ENCODE peak calls at places on chromosomes 4 and X, in seven cellular contexts. One of them, this sample, is unnamed.

GRCh38 chrX:25600776-25601175 is 537.4 kb upstream of the MAGEB18 start:
- DNase-seq in mesothelial cell of epicardium: no peak
- DNase-seq in NCI-H1417: no peak
- DNase-seq in EH: no peak
- DNase-seq in cortex of kidney: no peak
- DNase-seq in upper lobe of right lung: no peak
- DNase-seq in anterior cingulate cortex: no peak
- DNase-seq in this sample: no peak

GRCh38 chr4:1771555-1772305 is 21.4 kb upstream of the FGFR3 start:
- DNase-seq in NCI-H1417: no peak
- DNase-seq in EH: no peak
- DNase-seq in cortex of kidney: no peak
- DNase-seq in mesothelial cell of epicardium: no peak
- DNase-seq in upper lobe of right lung: no peak
- DNase-seq in anterior cingulate cortex: no peak
- DNase-seq in this sample: no peak

GRCh38 chr4:7336732-7337131 is 98.0 kb downstream of the PSAPL1 start:
- DNase-seq in anterior cingulate cortex: no peak
- DNase-seq in NCI-H1417: no peak
- DNase-seq in cortex of kidney: no peak
- DNase-seq in EH: no peak
- DNase-seq in upper lobe of right lung: no peak
- DNase-seq in mesothelial cell of epicardium: no peak
- DNase-seq in this sample: no peak

GRCh38 chr4:2933566-2934076 is 29.6 kb downstream of the NOP14 start:
- DNase-seq in NCI-H1417: no peak
- DNase-seq in upper lobe of right lung: no peak
- DNase-seq in mesothelial cell of epicardium: no peak
- DNase-seq in cortex of kidney: no peak
- DNase-seq in EH: peak; percentile 18
- DNase-seq in anterior cingulate cortex: no peak
- DNase-seq in this sample: no peak

GRCh38 chrX:87621697-87622096 is 104.1 kb downstream of the KLHL4 start:
- DNase-seq in anterior cingulate cortex: no peak
- DNase-seq in upper lobe of right lung: no peak
- DNase-seq in mesothelial cell of epicardium: no peak
- DNase-seq in cortex of kidney: no peak
- DNase-seq in NCI-H1417: no peak
- DNase-seq in EH: no peak
- DNase-seq in this sample: no peak

GRCh38 chrX:39144323-39144722 is 343.1 kb downstream of the MID1IP1 start:
- DNase-seq in upper lobe of right lung: no peak
- DNase-seq in EH: no peak
- DNase-seq in anterior cingulate cortex: no peak
- DNase-seq in cortex of kidney: no peak
- DNase-seq in NCI-H1417: no peak
- DNase-seq in mesothelial cell of epicardium: no peak
- DNase-seq in this sample: no peak

GRCh38 chr4:123671633-123672404 is 275.2 kb downstream of the SPRY1 start:
- DNase-seq in cortex of kidney: no peak
- DNase-seq in NCI-H1417: no peak
- DNase-seq in upper lobe of right lung: no peak
- DNase-seq in anterior cingulate cortex: no peak
- DNase-seq in EH: no peak
- DNase-seq in mesothelial cell of epicardium: no peak
- DNase-seq in this sample: no peak

GRCh38 chr4:41727861-41728570 is 20.5 kb downstream of the PHOX2B start:
- DNase-seq in cortex of kidney: no peak
- DNase-seq in upper lobe of right lung: no peak
- DNase-seq in EH: no peak
- DNase-seq in mesothelial cell of epicardium: no peak
- DNase-seq in NCI-H1417: no peak
- DNase-seq in anterior cingulate cortex: no peak
- DNase-seq in this sample: no peak

GRCh38 chr4:40427138-40427537 is 92.0 kb downstream of the CHRNA9 start:
- DNase-seq in EH: no peak
- DNase-seq in mesothelial cell of epicardium: no peak
- DNase-seq in cortex of kidney: no peak
- DNase-seq in NCI-H1417: no peak
- DNase-seq in anterior cingulate cortex: no peak
- DNase-seq in upper lobe of right lung: no peak
- DNase-seq in this sample: no peak

GRCh38 chrX:137563681-137564651 is 2.0 kb upstream of the ZIC3 start:
- DNase-seq in mesothelial cell of epicardium: no peak
- DNase-seq in EH: no peak
- DNase-seq in cortex of kidney: no peak
- DNase-seq in anterior cingulate cortex: no peak
- DNase-seq in upper lobe of right lung: no peak
- DNase-seq in NCI-H1417: no peak
- DNase-seq in this sample: no peak

GRCh38 chrX:23727206-23727605 is 15.9 kb downstream of the ACOT9 start:
- DNase-seq in upper lobe of right lung: no peak
- DNase-seq in anterior cingulate cortex: no peak
- DNase-seq in cortex of kidney: no peak
- DNase-seq in EH: no peak
- DNase-seq in NCI-H1417: no peak
- DNase-seq in mesothelial cell of epicardium: no peak
- DNase-seq in this sample: no peak

GRCh38 chr4:168856312-168856711 is 153.7 kb downstream of the CBR4 start:
- DNase-seq in EH: peak; percentile 96
- DNase-seq in NCI-H1417: no peak
- DNase-seq in anterior cingulate cortex: no peak
- DNase-seq in cortex of kidney: no peak
- DNase-seq in mesothelial cell of epicardium: no peak
- DNase-seq in upper lobe of right lung: no peak
- DNase-seq in this sample: no peak

GRCh38 chr4:89072921-89073320 is 15.9 kb upstream of the FAM13A start:
- DNase-seq in upper lobe of right lung: no peak
- DNase-seq in EH: no peak
- DNase-seq in anterior cingulate cortex: no peak
- DNase-seq in NCI-H1417: no peak
- DNase-seq in cortex of kidney: no peak
- DNase-seq in mesothelial cell of epicardium: no peak
- DNase-seq in this sample: no peak

GRCh38 chr4:3521621-3522325 is 10.4 kb downstream of the LRPAP1 start:
- DNase-seq in mesothelial cell of epicardium: no peak
- DNase-seq in NCI-H1417: no peak
- DNase-seq in upper lobe of right lung: peak; percentile 58
- DNase-seq in EH: no peak
- DNase-seq in anterior cingulate cortex: no peak
- DNase-seq in cortex of kidney: no peak
- DNase-seq in this sample: no peak

GRCh38 chr4:133000012-133000411 is 149.1 kb upstream of the PCDH10 start:
- DNase-seq in upper lobe of right lung: no peak
- DNase-seq in mesothelial cell of epicardium: no peak
- DNase-seq in anterior cingulate cortex: no peak
- DNase-seq in NCI-H1417: no peak
- DNase-seq in EH: no peak
- DNase-seq in cortex of kidney: no peak
- DNase-seq in this sample: no peak

GRCh38 chr4:39975488-39976089 is 2.1 kb downstream of the PDS5A start:
- DNase-seq in anterior cingulate cortex: no peak
- DNase-seq in NCI-H1417: no peak
- DNase-seq in upper lobe of right lung: no peak
- DNase-seq in cortex of kidney: no peak
- DNase-seq in EH: peak; percentile 47
- DNase-seq in mesothelial cell of epicardium: no peak
- DNase-seq in this sample: no peak

GRCh38 chr4:94690851-94691254 is 66.9 kb upstream of the BMPR1B start:
- DNase-seq in NCI-H1417: no peak
- DNase-seq in upper lobe of right lung: no peak
- DNase-seq in EH: peak; percentile 87
- DNase-seq in cortex of kidney: no peak
- DNase-seq in anterior cingulate cortex: no peak
- DNase-seq in mesothelial cell of epicardium: no peak
- DNase-seq in this sample: no peak

GRCh38 chr4:6330384-6330767 is 60.7 kb downstream of the WFS1 start:
- DNase-seq in mesothelial cell of epicardium: no peak
- DNase-seq in cortex of kidney: no peak
- DNase-seq in anterior cingulate cortex: no peak
- DNase-seq in NCI-H1417: no peak
- DNase-seq in EH: no peak
- DNase-seq in upper lobe of right lung: no peak
- DNase-seq in this sample: no peak

GRCh38 chr4:90841676-90842075 is 714.5 kb downstream of the CCSER1 start:
- DNase-seq in anterior cingulate cortex: no peak
- DNase-seq in upper lobe of right lung: no peak
- DNase-seq in EH: no peak
- DNase-seq in NCI-H1417: no peak
- DNase-seq in mesothelial cell of epicardium: no peak
- DNase-seq in cortex of kidney: no peak
- DNase-seq in this sample: no peak

GRCh38 chr4:145881991-145882390 is 56.6 kb downstream of the ZNF827 start:
- DNase-seq in EH: no peak
- DNase-seq in anterior cingulate cortex: no peak
- DNase-seq in mesothelial cell of epicardium: no peak
- DNase-seq in cortex of kidney: no peak
- DNase-seq in upper lobe of right lung: peak; percentile 76
- DNase-seq in NCI-H1417: peak; percentile 27
- DNase-seq in this sample: peak; percentile 20

GRCh38 chrX:5775985-5776384 is 452.7 kb downstream of the NLGN4X start:
- DNase-seq in upper lobe of right lung: no peak
- DNase-seq in anterior cingulate cortex: no peak
- DNase-seq in EH: no peak
- DNase-seq in NCI-H1417: no peak
- DNase-seq in mesothelial cell of epicardium: no peak
- DNase-seq in cortex of kidney: no peak
- DNase-seq in this sample: no peak

GRCh38 chr4:40202474-40202873 is 5.6 kb downstream of the RHOH start:
- DNase-seq in mesothelial cell of epicardium: no peak
- DNase-seq in cortex of kidney: no peak
- DNase-seq in EH: no peak
- DNase-seq in anterior cingulate cortex: no peak
- DNase-seq in NCI-H1417: no peak
- DNase-seq in upper lobe of right lung: no peak
- DNase-seq in this sample: no peak

GRCh38 chr4:101977096-101977495 is 186.6 kb downstream of the BANK1 start:
- DNase-seq in mesothelial cell of epicardium: no peak
- DNase-seq in anterior cingulate cortex: no peak
- DNase-seq in EH: peak; percentile 99
- DNase-seq in cortex of kidney: no peak
- DNase-seq in upper lobe of right lung: no peak
- DNase-seq in NCI-H1417: no peak
- DNase-seq in this sample: no peak

GRCh38 chrX:15505104-15505503 is 4.5 kb downstream of the BMX start:
- DNase-seq in mesothelial cell of epicardium: no peak
- DNase-seq in EH: no peak
- DNase-seq in anterior cingulate cortex: no peak
- DNase-seq in NCI-H1417: no peak
- DNase-seq in cortex of kidney: no peak
- DNase-seq in upper lobe of right lung: no peak
- DNase-seq in this sample: no peak

GRCh38 chrX:79443121-79443520 is 76.0 kb upstream of the ITM2A start:
- DNase-seq in mesothelial cell of epicardium: no peak
- DNase-seq in EH: no peak
- DNase-seq in NCI-H1417: no peak
- DNase-seq in cortex of kidney: no peak
- DNase-seq in anterior cingulate cortex: no peak
- DNase-seq in upper lobe of right lung: no peak
- DNase-seq in this sample: no peak

GRCh38 chr4:48483006-48483776 is at the start of gene SLC10A4:
- DNase-seq in upper lobe of right lung: peak; percentile 68
- DNase-seq in NCI-H1417: peak; percentile 75
- DNase-seq in cortex of kidney: no peak
- DNase-seq in EH: no peak
- DNase-seq in mesothelial cell of epicardium: peak; percentile 64
- DNase-seq in anterior cingulate cortex: no peak
- DNase-seq in this sample: peak; percentile 78

GRCh38 chrX:151870603-151871002 is 42.1 kb upstream of the MAGEA4 start:
- DNase-seq in EH: peak; percentile 89
- DNase-seq in cortex of kidney: no peak
- DNase-seq in anterior cingulate cortex: no peak
- DNase-seq in mesothelial cell of epicardium: no peak
- DNase-seq in NCI-H1417: no peak
- DNase-seq in upper lobe of right lung: no peak
- DNase-seq in this sample: no peak

GRCh38 chr4:141395246-141395830 is 174.6 kb downstream of the ZNF330 start:
- DNase-seq in upper lobe of right lung: no peak
- DNase-seq in NCI-H1417: no peak
- DNase-seq in EH: no peak
- DNase-seq in cortex of kidney: no peak
- DNase-seq in anterior cingulate cortex: no peak
- DNase-seq in mesothelial cell of epicardium: no peak
- DNase-seq in this sample: no peak

This sample was measured in nephron progenitor cell.